ENCODE peak calls at places on chromosomes 4 and X, in four cellular contexts. One of them, this sample, is unnamed.

GRCh38 chrX:17682259-17682658 is 55.0 kb upstream of the SCML1 start:
- DNase-seq in stimulated activated CD8-positive, alpha-beta memory T cell treated with anti-CD3 and anti-CD28 coated beads, Interleukin-7, amount 100 ng/mL, for 1 hour: no peak
- DNase-seq in left ventricle myocardium superior: no peak
- DNase-seq in substantia nigra: no peak
- DNase-seq in this sample: no peak

GRCh38 chrX:265502-265901 is 15.7 kb upstream of the PLCXD1 start:
- DNase-seq in substantia nigra: no peak
- DNase-seq in left ventricle myocardium superior: no peak
- DNase-seq in stimulated activated CD8-positive, alpha-beta memory T cell treated with anti-CD3 and anti-CD28 coated beads, Interleukin-7, amount 100 ng/mL, for 1 hour: no peak
- DNase-seq in this sample: no peak

GRCh38 chr4:124167602-124168001 is 544.9 kb downstream of the ANKRD50 start:
- DNase-seq in substantia nigra: no peak
- DNase-seq in stimulated activated CD8-positive, alpha-beta memory T cell treated with anti-CD3 and anti-CD28 coated beads, Interleukin-7, amount 100 ng/mL, for 1 hour: no peak
- DNase-seq in left ventricle myocardium superior: no peak
- DNase-seq in this sample: no peak

GRCh38 chr4:62399242-62399641 is 1199.1 kb downstream of the ADGRL3 start:
- DNase-seq in stimulated activated CD8-positive, alpha-beta memory T cell treated with anti-CD3 and anti-CD28 coated beads, Interleukin-7, amount 100 ng/mL, for 1 hour: no peak
- DNase-seq in left ventricle myocardium superior: no peak
- DNase-seq in substantia nigra: peak; percentile 15
- DNase-seq in this sample: no peak

GRCh38 chrX:48677456-48678030 is 6.1 kb upstream of the WAS start:
- DNase-seq in stimulated activated CD8-positive, alpha-beta memory T cell treated with anti-CD3 and anti-CD28 coated beads, Interleukin-7, amount 100 ng/mL, for 1 hour: no peak
- DNase-seq in substantia nigra: peak; percentile 2
- DNase-seq in left ventricle myocardium superior: no peak
- DNase-seq in this sample: no peak

GRCh38 chr4:11138964-11139363 is 289.7 kb downstream of the HS3ST1 start:
- DNase-seq in substantia nigra: no peak
- DNase-seq in stimulated activated CD8-positive, alpha-beta memory T cell treated with anti-CD3 and anti-CD28 coated beads, Interleukin-7, amount 100 ng/mL, for 1 hour: no peak
- DNase-seq in left ventricle myocardium superior: no peak
- DNase-seq in this sample: no peak

GRCh38 chrX:77953300-77953699 is 16.1 kb downstream of the PGAM4 start:
- DNase-seq in stimulated activated CD8-positive, alpha-beta memory T cell treated with anti-CD3 and anti-CD28 coated beads, Interleukin-7, amount 100 ng/mL, for 1 hour: no peak
- DNase-seq in left ventricle myocardium superior: no peak
- DNase-seq in substantia nigra: no peak
- DNase-seq in this sample: no peak

GRCh38 chrX:115460565-115460888 is 100.4 kb upstream of the PLS3 start:
- DNase-seq in stimulated activated CD8-positive, alpha-beta memory T cell treated with anti-CD3 and anti-CD28 coated beads, Interleukin-7, amount 100 ng/mL, for 1 hour: no peak
- DNase-seq in left ventricle myocardium superior: no peak
- DNase-seq in substantia nigra: no peak
- DNase-seq in this sample: no peak